ENCODE peak calls at places on chromosomes 5 and 9, in six cellular contexts. J is NCI-H2081; U is AG04450; I is activated naive CD8-positive, alpha-beta T cell treated with anti-CD3 and anti-CD28 coated beads, Interleukin-2, amount 50 U/mL, for 24 hours; P is psoas muscle; Q is GM20000. E is an unnamed sample.

GRCh38 chr9:71058660-71059059 is 62.8 kb downstream of the TRPM3 start:
- DNase-seq in U (no peak), P (no peak), I (no peak), J (no peak), Q (no peak), E (no peak)

GRCh38 chr5:127981498-127981897 is 102.1 kb upstream of the SLC12A2 start:
- DNase-seq in I (no peak), Q (no peak), J (no peak), P (no peak), U (no peak), E (no peak)

GRCh38 chr5:180605554-180606214 is 14.4 kb upstream of the SCGB3A1 start:
- DNase-seq in U (peak), I (peak), J (peak), Q (peak), P (peak), E (peak)

GRCh38 chr5:43191740-43192557 is at the start of gene NIM1K:
- DNase-seq in Q (peak), J (peak), I (peak), U (no peak), P (peak), E (peak)

GRCh38 chr9:100196215-100196614 is 97.2 kb downstream of the INVS start:
- DNase-seq in Q (no peak), U (no peak), I (no peak), J (no peak), P (no peak), E (no peak)

GRCh38 chr9:87599901-87600610 is 102.4 kb downstream of the DAPK1 start:
- DNase-seq in J (no peak), P (no peak), Q (no peak), U (peak), I (no peak), E (peak)

GRCh38 chr9:107019216-107019615 is 156.2 kb downstream of the ZNF462 start:
- DNase-seq in Q (no peak), J (no peak), P (no peak), I (no peak), U (no peak), E (peak)

GRCh38 chr5:38154615-38155204 is 103.6 kb upstream of the EGFLAM start:
- DNase-seq in Q (no peak), U (no peak), P (no peak), I (no peak), J (no peak), E (peak)

GRCh38 chr5:9365501-9365900 is 180.4 kb downstream of the SEMA5A start:
- DNase-seq in I (no peak), U (no peak), Q (no peak), P (no peak), J (no peak), E (no peak)